ENCODE peak calls at places on chromosomes 13 and 19, in six cellular contexts. E is sigmoid colon, B is Peyer's patch, O is GM23338, F is choroid plexus epithelial cell, X is progenitor cell of endocrine pancreas. L is an unnamed sample.

GRCh38 chr13:111475488-111475887 is 155.0 kb downstream of the TEX29 start:
- DNase-seq in E (no peak), B (peak), O (no peak), F (no peak), X (no peak), L (no peak)

GRCh38 chr19:42601811-42602443 is 7.2 kb upstream of the CEACAM8 start:
- DNase-seq in E (no peak), B (no peak), O (peak), F (peak), X (peak), L (no peak)

GRCh38 chr13:101941095-101941777 is 460.6 kb downstream of the FGF14 start:
- DNase-seq in E (no peak), B (no peak), O (peak), F (peak), X (no peak), L (no peak)

GRCh38 chr13:47190696-47191095 is 293.8 kb upstream of the HTR2A start:
- DNase-seq in E (no peak), B (no peak), O (no peak), F (peak), X (no peak), L (no peak)

GRCh38 chr13:48775285-48775684 is 121.6 kb downstream of the CYSLTR2 start:
- DNase-seq in E (no peak), B (no peak), O (no peak), F (peak), X (no peak), L (no peak)

GRCh38 chr13:27263438-27263837 is 7.2 kb upstream of the RASL11A start:
- DNase-seq in E (no peak), B (no peak), O (no peak), F (no peak), X (no peak), L (no peak)

GRCh38 chr19:34265221-34265650 is 10.9 kb downstream of the GARRE1 start:
- DNase-seq in E (no peak), B (peak), O (peak), F (no peak), X (no peak), L (no peak)

GRCh38 chr19:7265963-7266362 is 28.3 kb downstream of the INSR start:
- DNase-seq in E (no peak), B (no peak), O (no peak), F (no peak), X (no peak), L (no peak)

GRCh38 chr13:49454388-49455015 is 10.4 kb downstream of the SETDB2 start:
- DNase-seq in E (no peak), B (no peak), O (peak), F (peak), X (no peak), L (no peak)

GRCh38 chr13:102286326-102286725 is 115.5 kb downstream of the FGF14 start:
- DNase-seq in E (no peak), B (no peak), O (no peak), F (peak), X (no peak), L (no peak)

GRCh38 chr13:35484384-35484783 is 7.9 kb upstream of the MAB21L1 start:
- DNase-seq in E (no peak), B (no peak), O (no peak), F (no peak), X (no peak), L (no peak)

GRCh38 chr19:42480335-42481095 is 37.8 kb upstream of the CXCL17 start:
- DNase-seq in E (no peak), B (no peak), O (no peak), F (peak), X (no peak), L (no peak)

GRCh38 chr19:51830263-51830662 is 35.3 kb downstream of the FPR3 start:
- DNase-seq in E (no peak), B (no peak), O (no peak), F (peak), X (no peak), L (no peak)
- TF ChIP-seq CTCF in E (no peak), B (peak), O (no peak), F (peak), X (no peak), L (no peak)

GRCh38 chr19:31676271-31677004 is 327.2 kb upstream of the TSHZ3 start:
- DNase-seq in E (no peak), B (no peak), O (peak), F (no peak), X (no peak), L (no peak)
- TF ChIP-seq CTCF in E (no peak), B (no peak), O (peak), F (no peak), X (peak), L (no peak)

GRCh38 chr13:19927117-19927734 is 31.3 kb upstream of the ZMYM2 start:
- DNase-seq in E (no peak), B (no peak), O (peak), F (peak), X (no peak), L (no peak)
- TF ChIP-seq CTCF in E (peak), B (peak), O (peak), F (peak), X (peak), L (no peak)

DNA sequence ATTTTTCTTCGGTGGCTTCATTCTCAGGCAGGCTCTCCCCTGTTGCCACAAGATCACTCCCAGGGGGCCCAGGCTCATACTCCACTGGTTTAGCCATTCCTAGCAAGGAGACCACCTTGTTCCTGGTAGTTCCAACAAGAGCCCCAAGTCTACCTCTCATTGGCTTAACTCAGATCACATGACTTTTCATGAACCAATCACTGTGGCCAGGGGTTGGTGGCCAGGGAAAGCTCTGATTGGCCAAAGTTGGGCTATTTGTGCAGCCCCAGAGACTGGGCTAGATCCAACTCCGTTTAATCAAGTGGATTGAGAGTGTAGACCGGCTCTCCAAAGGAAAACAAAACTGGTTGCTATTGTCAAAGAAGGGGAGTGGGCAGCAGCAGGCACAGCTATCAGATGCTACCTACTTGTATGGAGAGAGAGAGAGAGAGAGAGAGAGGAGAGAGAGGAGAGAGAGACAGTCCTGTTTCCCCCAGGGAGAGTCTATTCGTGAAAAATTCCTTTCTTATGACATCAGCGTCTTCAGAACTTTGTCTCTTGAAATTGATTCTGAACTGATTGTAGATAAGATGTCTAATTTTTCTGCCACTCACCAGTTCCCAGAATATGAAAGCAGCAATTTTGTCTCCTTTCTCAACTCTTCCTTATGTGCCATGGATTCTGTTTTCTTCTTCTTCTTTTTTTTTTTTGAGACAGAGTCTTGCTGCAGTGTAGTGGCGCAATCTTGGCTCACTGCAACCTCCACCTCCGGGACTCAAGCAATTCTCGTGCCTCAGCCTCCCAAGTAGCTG is 5.9 kb downstream of the CEACAM19 start:
- DNase-seq in E (no peak), B (no peak), O (peak), F (peak), X (no peak), L (no peak)
- TF ChIP-seq CTCF in E (no peak), B (no peak), O (no peak), F (no peak), X (no peak), L (no peak)

L was measured in activated B cell treated with CpG ODN at 0.5 μM for 24 hours.